ENCODE peak calls at places on chromosome 12, in ten cellular contexts. A, W, R, B, Q, E, X, Z, G and V are unnamed samples.

GRCh38 chr12:45089417-45089816 is 38.5 kb upstream of the DBX2 start:
- DNase-seq in Q (no peak), Z (no peak), X (no peak), W (no peak), R (no peak), B (no peak), A (no peak), E (no peak), G (no peak), V (no peak)

GRCh38 chr12:91143241-91143640 is 31.9 kb upstream of the LUM start:
- DNase-seq in E (no peak), G (no peak), X (no peak), A (no peak), R (no peak), Q (no peak), W (no peak), B (no peak), Z (no peak), V (no peak)

GRCh38 chr12:76549131-76549530 is 10.4 kb downstream of the OSBPL8 start:
- DNase-seq in Q (no peak), X (no peak), W (no peak), B (no peak), G (no peak), R (no peak), A (no peak), Z (no peak), E (no peak), V (no peak)

GRCh38 chr12:87323369-87323768 is 705.8 kb downstream of the C12orf50 start:
- DNase-seq in W (no peak), B (no peak), X (no peak), G (no peak), A (no peak), R (no peak), E (no peak), Q (no peak), Z (no peak), V (no peak)

GRCh38 chr12:47741340-47741703 is 16.0 kb upstream of the ENDOU start:
- DNase-seq in R (no peak), Q (peak; percentile 89), X (peak; percentile 92), W (no peak), G (peak; percentile 85), Z (peak; percentile 93), E (peak; percentile 73), B (peak; percentile 56), A (peak; percentile 88), V (peak; percentile 52)

GRCh38 chr12:98146043-98146442 is 369.3 kb upstream of the TMPO start:
- DNase-seq in X (no peak), B (no peak), Z (no peak), W (no peak), E (no peak), Q (no peak), A (no peak), R (no peak), G (no peak), V (no peak)

GRCh38 chr12:130044991-130045621 is 117.2 kb upstream of the FZD10 start:
- DNase-seq in E (no peak), A (no peak), X (no peak), W (no peak), Q (no peak), Z (no peak), G (no peak), R (no peak), B (no peak), V (no peak)

GRCh38 chr12:131987552-131987951 is 37.8 kb downstream of the EP400 start:
- DNase-seq in X (no peak), R (no peak), B (no peak), Z (no peak), Q (no peak), G (no peak), E (no peak), A (no peak), W (no peak), V (no peak)

GRCh38 chr12:105876426-105876927 is 262.3 kb downstream of the NUAK1 start:
- DNase-seq in W (no peak), Z (no peak), X (no peak), Q (no peak), A (no peak), B (no peak), R (no peak), G (no peak), E (no peak), V (no peak)

GRCh38 chr12:83800022-83800421 is 1112.6 kb downstream of the SLC6A15 start:
- DNase-seq in B (no peak), Z (no peak), E (no peak), G (no peak), X (no peak), R (no peak), Q (no peak), W (no peak), A (no peak), V (no peak)

GRCh38 chr12:105409881-105410471 is 79.5 kb downstream of the C12orf75 start:
- DNase-seq in Q (no peak), E (no peak), G (no peak), B (no peak), Z (peak; percentile 70), X (peak; percentile 65), A (peak; percentile 31), W (no peak), R (no peak), V (peak; percentile 3)

GRCh38 chr12:226401-226800 is 12.4 kb upstream of the SLC6A12 start:
- DNase-seq in Z (no peak), E (no peak), W (no peak), Q (no peak), A (no peak), R (no peak), B (no peak), G (no peak), X (no peak), V (no peak)

GRCh38 chr12:57761391-57761998 is 5.4 kb downstream of the CYP27B1 start:
- DNase-seq in Q (no peak), G (no peak), A (no peak), B (no peak), Z (no peak), W (no peak), R (no peak), X (no peak), E (no peak), V (no peak)

GRCh38 chr12:114913871-114914801 is 230.2 kb upstream of the TBX3 start:
- DNase-seq in B (no peak), G (no peak), X (no peak), R (no peak), Z (no peak), A (no peak), W (no peak), E (no peak), Q (no peak), V (no peak)
- H3K4me1 ChIP-seq in B (no peaks in the 10 kb centered on the region), G (no peaks in the 10 kb centered on the region), X (no peaks in the 10 kb centered on the region), R (no peaks in the 10 kb centered on the region), Z (no peaks in the 10 kb centered on the region), A (no peaks in the 10 kb centered on the region), W (no peaks in the 10 kb centered on the region), E (peaks cover 46% of the 10 kb centered on the region), Q (peaks cover 5% of the 10 kb centered on the region), V (no peaks in the 10 kb centered on the region)

GRCh38 chr12:1796515-1797010 is 23.8 kb upstream of the LRTM2 start:
- DNase-seq in Q (peak; percentile 64), X (peak; percentile 63), W (no peak), E (no peak), B (peak; percentile 18), G (peak; percentile 57), R (no peak), A (no peak), Z (no peak), V (no peak)
- H3K4me3 ChIP-seq in Q (peak overlapping the region; percentile 72), X (peak overlapping the region; percentile 77), W (peak overlapping the region; percentile 37), E (peak overlapping the region; percentile 50), B (peak overlapping the region; percentile 66), G (peak overlapping the region; percentile 62), R (peak overlapping the region; percentile 68), A (peak overlapping the region; percentile 80), Z (peak overlapping the region; percentile 29), V (peak overlapping the region; percentile 82)

GRCh38 chr12:121443193-121443829 is 43.4 kb downstream of the RNF34 start:
- DNase-seq in A (peak; percentile 81), W (peak; percentile 94), Q (peak; percentile 86), B (peak; percentile 64), Z (peak; percentile 91), R (no peak), G (peak; percentile 59), X (peak; percentile 89), E (peak; percentile 79), V (peak; percentile 30)

GRCh38 chr12:121446760-121447159 is 46.8 kb downstream of the RNF34 start:
- DNase-seq in B (no peak), Q (no peak), Z (no peak), E (no peak), R (no peak), A (no peak), X (no peak), W (no peak), G (no peak), V (no peak)

GRCh38 chr12:121444842-121445202 is 44.9 kb downstream of the RNF34 start:
- DNase-seq in X (no peak), E (no peak), B (no peak), G (no peak), Z (no peak), A (no peak), W (no peak), Q (no peak), R (no peak), V (no peak)

GRCh38 chr12:121442028-121442948 is 42.4 kb downstream of the RNF34 start:
- DNase-seq in A (no peak), E (no peak), Z (no peak), Q (no peak), R (no peak), G (no peak), B (no peak), X (no peak), W (peak; percentile 78), V (no peak)

DNA sequence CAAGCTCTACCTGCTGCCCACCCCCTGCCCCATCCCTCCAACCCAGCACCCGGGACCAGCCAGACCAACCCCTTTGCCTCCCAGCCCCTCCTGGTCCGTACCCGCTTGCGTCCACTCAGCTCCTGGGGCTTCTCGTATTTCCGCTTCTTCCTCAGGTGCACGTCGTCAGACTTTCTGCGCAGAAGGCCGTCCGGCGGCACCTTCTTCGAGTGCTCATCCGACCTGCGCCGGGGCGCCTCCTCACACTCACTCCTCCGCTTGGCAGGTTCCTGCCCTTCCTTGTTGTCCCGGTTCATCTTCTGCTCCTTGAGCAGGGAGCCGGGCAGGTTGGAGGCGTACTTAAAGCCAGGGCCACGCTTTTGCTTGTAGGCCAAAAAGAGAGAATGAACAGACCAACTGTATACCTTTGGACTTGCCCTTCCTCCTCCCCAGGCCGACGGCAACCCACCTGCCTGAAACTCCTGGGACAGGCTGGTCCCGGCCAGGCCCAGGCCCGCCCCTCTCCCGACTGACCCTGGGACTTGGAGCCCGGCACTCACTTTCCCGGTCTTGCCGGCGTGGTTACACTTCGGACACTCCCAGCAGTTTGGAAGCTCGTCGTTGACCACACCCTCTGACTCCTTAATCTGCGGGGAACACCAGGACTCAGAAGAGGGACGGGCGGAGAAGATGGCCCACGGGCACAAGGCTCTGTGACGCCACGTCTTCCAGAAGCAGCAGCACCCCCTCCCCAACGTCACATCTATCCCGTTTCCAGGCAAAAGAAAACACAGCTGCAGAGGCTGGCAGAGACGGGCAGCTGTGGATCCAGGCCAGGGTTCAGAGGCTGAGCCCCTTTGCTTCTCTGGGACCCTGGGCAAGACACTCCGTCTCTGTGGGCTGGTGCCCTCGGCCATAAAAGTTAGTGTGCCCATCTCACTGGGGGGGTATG is 44.3 kb downstream of the RNF34 start:
- DNase-seq in G (no peak), W (no peak), R (no peak), X (no peak), A (no peak), Q (peak; percentile 66), E (no peak), B (no peak), Z (no peak), V (no peak)
- H3K27ac ChIP-seq in G (peak overlapping the region; percentile 39), W (no peak overlapping the region), R (peak overlapping the region; percentile 66), X (no peak overlapping the region), A (no peak overlapping the region), Q (peak overlapping the region; percentile 0), E (no peak overlapping the region), B (no peak overlapping the region), Z (no peak overlapping the region), V (no peak overlapping the region)

GRCh38 chr12:111441107-111441928 is 35.6 kb downstream of the SH2B3 start:
- DNase-seq in X (no peak), R (no peak), Z (no peak), A (no peak), E (no peak), G (no peak), Q (no peak), B (no peak), W (no peak), V (no peak)
- H3K4me1 ChIP-seq in X (peaks cover 100% of the 10 kb centered on the region), R (peaks cover 56% of the 10 kb centered on the region), Z (no peaks in the 10 kb centered on the region), A (peaks cover 100% of the 10 kb centered on the region), E (peaks cover 14% of the 10 kb centered on the region), G (peaks cover 31% of the 10 kb centered on the region), Q (peaks cover 45% of the 10 kb centered on the region), B (peaks cover 69% of the 10 kb centered on the region), W (peaks cover 36% of the 10 kb centered on the region), V (peaks cover 60% of the 10 kb centered on the region)